ENCODE peak calls at places on chromosome 16, in ten cellular contexts. R, E, P, H, X, T, Q, G, M and O are unnamed samples.

GRCh38 chr16:85185281-85185680 is 73.0 kb upstream of the CIBAR2 start:
- DNase-seq in R (no peak), G (no peak), E (no peak), T (no peak), X (no peak), H (no peak), P (no peak), Q (no peak), M (no peak), O (no peak)

GRCh38 chr16:46947900-46948547 is 25.4 kb downstream of the DNAJA2 start:
- DNase-seq in T (peak), P (peak), Q (peak), M (peak), E (peak), G (peak), R (no peak), X (no peak), H (no peak), O (peak)

GRCh38 chr16:67181346-67181745 is 2.4 kb downstream of the MATCAP1 start:
- DNase-seq in X (peak), H (peak), R (no peak), P (no peak), Q (peak), M (peak), E (no peak), G (no peak), T (peak), O (peak)

GRCh38 chr16:29644338-29644857 is 18.6 kb upstream of the SPN start:
- DNase-seq in R (no peak), P (peak), X (no peak), T (no peak), M (no peak), E (no peak), G (no peak), Q (no peak), H (no peak), O (no peak)

GRCh38 chr16:49439050-49439449 is 65.4 kb downstream of the C16orf78 start:
- DNase-seq in E (no peak), R (no peak), X (no peak), Q (no peak), G (peak), P (no peak), T (no peak), M (no peak), H (peak), O (no peak)

GRCh38 chr16:54447606-54448440 is 161.2 kb upstream of the IRX3 start:
- DNase-seq in Q (peak), G (no peak), T (peak), X (peak), P (no peak), H (no peak), M (peak), E (peak), R (no peak), O (peak)

GRCh38 chr16:59773330-59773729 is 1039.2 kb upstream of the GOT2 start:
- DNase-seq in T (no peak), Q (no peak), X (no peak), E (no peak), M (no peak), H (no peak), P (no peak), G (no peak), R (no peak), O (no peak)

GRCh38 chr16:49754495-49755290 is 101.2 kb downstream of the ZNF423 start:
- DNase-seq in R (no peak), Q (peak), P (peak), T (peak), H (no peak), M (peak), E (no peak), X (no peak), G (peak), O (peak)

GRCh38 chr16:63461248-63461841 is 1425.1 kb upstream of the CDH8 start:
- DNase-seq in G (peak), X (peak), E (no peak), M (peak), H (no peak), Q (peak), R (peak), P (no peak), T (peak), O (peak)

GRCh38 chr16:88886915-88887521 is 20.6 kb upstream of the PABPN1L start:
- DNase-seq in R (peak), T (no peak), P (no peak), G (no peak), M (peak), Q (peak), X (no peak), E (no peak), H (peak), O (peak)

GRCh38 chr16:89318430-89318758 is 100.9 kb downstream of the ZNF778 start:
- DNase-seq in T (no peak), P (no peak), Q (no peak), H (no peak), M (no peak), R (no peak), G (no peak), E (no peak), X (no peak), O (no peak)

GRCh38 chr16:51526622-51527021 is 375.6 kb upstream of the SALL1 start:
- DNase-seq in E (no peak), Q (no peak), M (no peak), R (no peak), P (no peak), G (no peak), T (no peak), H (no peak), X (no peak), O (no peak)

GRCh38 chr16:7506363-7506762 is 173.7 kb downstream of the RBFOX1 start:
- DNase-seq in M (no peak), T (no peak), H (no peak), G (no peak), X (no peak), P (no peak), R (no peak), E (no peak), Q (no peak), O (no peak)

GRCh38 chr16:63185235-63185780 is 1149.1 kb upstream of the CDH8 start:
- DNase-seq in H (no peak), T (no peak), M (no peak), Q (no peak), P (no peak), R (no peak), E (no peak), X (no peak), G (peak), O (no peak)

GRCh38 chr16:31916056-31916488 is 42.5 kb downstream of the ZNF267 start:
- DNase-seq in X (no peak), R (no peak), M (no peak), Q (no peak), P (no peak), H (no peak), T (peak), E (no peak), G (no peak), O (no peak)

GRCh38 chr16:88761830-88762229 is 23.2 kb downstream of the PIEZO1 start:
- DNase-seq in G (no peak), P (no peak), Q (no peak), H (no peak), E (peak), X (no peak), M (no peak), R (no peak), T (no peak), O (no peak)

GRCh38 chr16:69485816-69486215 is 61.4 kb downstream of the CYB5B start:
- DNase-seq in P (no peak), Q (no peak), M (no peak), E (no peak), G (no peak), T (no peak), X (no peak), R (no peak), H (peak), O (no peak)

GRCh38 chr16:78735337-78735736 is 635.9 kb downstream of the WWOX start:
- DNase-seq in T (no peak), H (no peak), X (no peak), E (no peak), P (no peak), Q (no peak), G (no peak), R (no peak), M (no peak), O (no peak)

GRCh38 chr16:17070882-17071592 is 399.7 kb downstream of the XYLT1 start:
- DNase-seq in H (no peak), Q (peak), T (no peak), G (peak), X (no peak), E (no peak), M (no peak), R (no peak), P (peak), O (peak)

GRCh38 chr16:4882633-4883285 is 35.5 kb downstream of the UBN1 start:
- DNase-seq in Q (peak), H (no peak), G (no peak), E (peak), X (no peak), P (no peak), M (peak), R (peak), T (peak), O (peak)

GRCh38 chr16:80932725-80933124 is 74.0 kb downstream of the CMC2 start:
- DNase-seq in P (no peak), G (no peak), H (peak), E (peak), R (peak), Q (peak), T (peak), X (peak), M (peak), O (peak)

GRCh38 chr16:3089717-3090592 is 9.1 kb downstream of the ZSCAN10 start:
- DNase-seq in X (no peak), H (no peak), T (no peak), E (no peak), R (no peak), G (no peak), P (no peak), M (no peak), Q (no peak), O (no peak)

GRCh38 chr16:12120982-12121652 is 144.6 kb downstream of the SNX29 start:
- DNase-seq in T (no peak), M (no peak), P (no peak), Q (no peak), G (no peak), H (no peak), X (no peak), E (no peak), R (no peak), O (no peak)

GRCh38 chr16:44655-45054 is 8.8 kb downstream of the POLR3K start:
- DNase-seq in M (no peak), T (no peak), X (no peak), R (no peak), G (no peak), H (no peak), Q (no peak), P (no peak), E (no peak), O (no peak)
- H3K4me3 ChIP-seq in M (no peak), T (no peak), X (no peak), R (no peak), G (no peak), H (no peak), Q (no peak), P (no peak), E (no peak), O (no peak)

DNA sequence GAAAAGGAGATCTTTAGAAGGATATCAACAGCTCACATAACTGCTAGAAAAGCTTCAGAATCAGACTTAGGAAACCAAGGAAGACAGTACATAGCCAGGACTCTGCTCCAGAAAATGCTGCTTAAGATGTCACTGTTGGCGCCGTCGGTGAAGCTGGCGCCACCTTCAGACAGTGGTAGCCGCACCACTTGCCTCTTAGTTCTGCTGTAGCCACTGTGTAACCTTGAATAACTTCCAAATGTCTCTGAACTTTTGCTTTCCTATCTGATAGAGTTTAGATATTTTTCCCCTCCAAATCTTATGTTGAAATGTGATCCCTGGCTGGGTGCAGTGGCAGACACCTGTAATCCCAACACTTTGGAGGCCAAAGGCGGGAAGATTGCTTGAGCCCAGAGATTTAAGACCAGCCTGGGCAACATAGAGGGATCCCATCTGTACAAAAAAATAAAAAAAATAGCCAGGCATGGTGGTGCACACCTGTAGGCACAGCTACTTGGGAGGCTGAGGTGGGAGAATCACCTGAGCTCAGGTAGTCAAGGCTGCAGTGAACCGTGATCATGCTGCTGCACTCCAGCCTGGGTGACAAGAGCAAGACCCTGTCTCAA is 6.3 kb upstream of the USP31 start:
- DNase-seq in H (no peak), Q (peak), T (no peak), G (peak), E (no peak), R (no peak), X (no peak), P (peak), M (peak), O (peak)
- TF ChIP-seq CTCF in H (no peak), Q (peak), T (peak), G (peak), E (no peak), R (no peak), X (peak), P (peak), M (peak), O (peak)

DNA sequence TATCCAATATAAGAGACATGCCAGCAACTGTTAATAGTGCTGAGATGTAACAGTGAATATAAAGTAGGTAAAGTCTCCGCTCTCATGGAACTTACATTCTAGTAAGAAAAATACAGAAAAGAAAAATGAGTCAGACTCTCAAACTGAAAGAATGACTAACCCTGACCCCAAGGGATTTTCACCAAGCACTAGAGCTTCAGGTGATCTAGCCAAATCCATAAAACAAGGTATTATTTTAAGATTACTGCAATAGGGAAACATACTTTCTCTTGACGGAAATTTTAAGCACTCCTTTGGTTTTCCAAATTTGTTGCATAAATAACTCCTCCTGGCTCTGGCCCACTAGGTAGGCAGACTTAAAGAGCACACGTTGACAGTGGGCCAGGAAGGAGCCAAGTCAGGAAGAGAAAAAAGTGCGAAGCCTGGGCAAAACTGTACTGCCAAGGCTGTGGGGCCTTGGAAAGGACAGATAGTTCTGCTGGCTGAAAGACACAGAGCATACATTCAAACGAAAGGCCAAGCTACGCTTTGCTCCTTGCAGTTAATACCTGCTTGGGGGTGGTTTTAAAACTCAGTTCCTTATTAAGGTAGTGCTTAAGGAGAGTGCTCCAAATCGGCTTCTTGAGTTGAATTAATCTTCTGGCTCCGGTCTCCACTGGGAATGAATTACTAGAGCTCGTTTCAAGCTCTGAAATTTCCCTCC is 1.4 kb downstream of the GOT2 start:
- DNase-seq in R (no peak), Q (peak), E (no peak), P (peak), G (no peak), T (peak), M (peak), X (no peak), H (no peak), O (no peak)
- H3K4me3 ChIP-seq in R (peak), Q (peak), E (peak), P (peak), G (peak), T (peak), M (peak), X (peak), H (peak), O (peak)

GRCh38 chr16:73173396-73173795 is 125.5 kb upstream of the ZFHX3 start:
- DNase-seq in G (no peak), R (no peak), Q (peak), X (no peak), H (no peak), M (no peak), E (no peak), T (no peak), P (no peak), O (peak)

GRCh38 chr16:73170587-73170986 is 122.7 kb upstream of the ZFHX3 start:
- DNase-seq in Q (no peak), P (no peak), R (no peak), H (no peak), X (no peak), E (no peak), M (no peak), T (no peak), G (no peak), O (no peak)

GRCh38 chr16:73171380-73171779 is 123.5 kb upstream of the ZFHX3 start:
- DNase-seq in H (no peak), Q (peak), R (no peak), G (no peak), M (no peak), X (no peak), P (no peak), E (no peak), T (no peak), O (no peak)

GRCh38 chr16:73171901-73172619 is 124.1 kb upstream of the ZFHX3 start:
- DNase-seq in R (no peak), H (no peak), E (no peak), P (no peak), M (no peak), X (no peak), T (no peak), G (no peak), Q (no peak), O (no peak)

GRCh38 chr16:73172621-73173312 is 124.8 kb upstream of the ZFHX3 start:
- DNase-seq in G (peak), X (peak), H (peak), P (no peak), M (peak), Q (peak), E (no peak), T (peak), R (no peak), O (peak)
- TF ChIP-seq CTCF in G (peak), X (no peak), H (no peak), P (no peak), M (peak), Q (peak), E (peak), T (peak), R (peak), O (peak)